ENCODE peak calls at places on chromosomes 7 and 10, in eight cellular contexts. N is AG08395, P is GM19239, I is tibial artery, S is right cardiac atrium, D is suprapubic skin, H is fibroblast of pulmonary artery, G is AG04450. B is an unnamed sample.

GRCh38 chr10:32091046-32091445 is 34.8 kb upstream of the KIF5B start:
- DNase-seq in P (no peak), G (no peak), D (no peak), I (no peak), S (no peak), H (no peak), N (no peak), B (no peak)

GRCh38 chr10:69439813-69440506 is 11.3 kb upstream of the TSPAN15 start:
- DNase-seq in P (no peak), N (peak; percentile 45), H (peak; percentile 77), G (no peak), S (no peak), I (no peak), D (peak; percentile 39), B (peak; percentile 96)

GRCh38 chr10:29266641-29267040 is 22.2 kb upstream of the LYZL1 start:
- DNase-seq in H (no peak), N (peak; percentile 12), G (no peak), P (no peak), S (no peak), D (no peak), I (no peak), B (no peak)

GRCh38 chr10:102281103-102281502 is 35.8 kb downstream of the GBF1 start:
- DNase-seq in I (no peak), G (peak; percentile 8), N (no peak), P (no peak), H (peak; percentile 46), D (no peak), S (no peak), B (no peak)

GRCh38 chr7:112970771-112971170 is 115.9 kb downstream of the GPR85 start:
- DNase-seq in H (no peak), D (no peak), P (no peak), N (no peak), S (no peak), G (no peak), I (no peak), B (no peak)

GRCh38 chr7:99258501-99258900 is 14.1 kb upstream of the MYH16 start:
- DNase-seq in P (no peak), I (no peak), S (no peak), H (peak; percentile 24), D (no peak), G (no peak), N (no peak), B (no peak)

GRCh38 chr10:35795131-35795819 is 153.2 kb upstream of the FZD8 start:
- DNase-seq in N (no peak), H (peak; percentile 59), S (peak; percentile 83), G (no peak), P (no peak), I (peak; percentile 42), D (no peak), B (no peak)

GRCh38 chr7:156998988-156999610 is 11.4 kb downstream of the MNX1 start:
- DNase-seq in N (no peak), P (no peak), H (no peak), I (no peak), D (no peak), S (no peak), G (no peak), B (no peak)

GRCh38 chr7:13981070-13981469 is 8.4 kb downstream of the ETV1 start:
- DNase-seq in D (peak; percentile 63), S (peak; percentile 62), H (peak; percentile 96), P (no peak), I (peak; percentile 62), N (peak; percentile 96), G (peak; percentile 94), B (peak; percentile 72)

GRCh38 chr10:133275683-133276092 is 980 bp downstream of the ADAM8 start:
- DNase-seq in D (no peak), P (peak; percentile 87), N (no peak), G (no peak), H (no peak), S (no peak), I (no peak), B (peak; percentile 41)

GRCh38 chr7:90747521-90747920 is 151.4 kb downstream of the CDK14 start:
- DNase-seq in P (no peak), D (no peak), S (no peak), H (no peak), I (no peak), G (no peak), N (peak; percentile 15), B (no peak)

GRCh38 chr7:18472161-18472483 is 23.4 kb upstream of the HDAC9 start:
- DNase-seq in G (no peak), H (no peak), N (no peak), I (no peak), P (no peak), D (no peak), S (no peak), B (no peak)

GRCh38 chr7:135232720-135233119 is 918 bp upstream of the STRA8 start:
- DNase-seq in H (no peak), N (no peak), D (no peak), I (no peak), S (no peak), G (no peak), P (no peak), B (no peak)

GRCh38 chr10:73810735-73811465 is 498 bp downstream of the NDST2 start:
- DNase-seq in D (no peak), S (peak; percentile 78), H (peak; percentile 33), N (peak; percentile 41), I (no peak), P (peak; percentile 48), G (no peak), B (peak; percentile 37)

GRCh38 chr10:88131561-88132139 is 268.2 kb downstream of the PTEN start:
- DNase-seq in N (no peak), S (no peak), D (peak; percentile 70), I (no peak), G (no peak), H (no peak), P (no peak), B (no peak)

GRCh38 chr7:132575336-132575986 is 809 bp downstream of the PLXNA4 start:
- DNase-seq in H (peak; percentile 64), N (peak; percentile 80), G (no peak), P (no peak), S (peak; percentile 90), D (no peak), I (peak; percentile 52), B (no peak)

GRCh38 chr10:5575482-5576153 is 50.9 kb downstream of the CALML3 start:
- DNase-seq in N (peak; percentile 79), G (peak; percentile 33), P (no peak), D (peak; percentile 62), H (peak; percentile 48), S (peak; percentile 32), I (no peak), B (peak; percentile 41)

GRCh38 chr7:90297118-90297517 is 24.0 kb downstream of the FAM237B start:
- DNase-seq in P (no peak), I (no peak), H (no peak), N (no peak), D (no peak), G (no peak), S (no peak), B (no peak)

GRCh38 chr7:2208712-2209111 is 24.0 kb downstream of the MAD1L1 start:
- DNase-seq in D (peak; percentile 49), G (no peak), N (no peak), S (no peak), P (no peak), I (no peak), H (no peak), B (no peak)

GRCh38 chr7:28725911-28726310 is 232.2 kb downstream of the TRIL start:
- DNase-seq in I (no peak), N (no peak), D (no peak), G (no peak), S (no peak), P (no peak), H (no peak), B (no peak)

GRCh38 chr7:127782550-127783266 is 130.7 kb downstream of the SND1 start:
- DNase-seq in I (no peak), D (no peak), G (no peak), P (no peak), H (peak; percentile 47), N (peak; percentile 29), S (no peak), B (no peak)

GRCh38 chr7:5693529-5693928 is 87.9 kb downstream of the RNF216 start:
- DNase-seq in D (no peak), P (no peak), H (peak; percentile 84), N (no peak), S (peak; percentile 72), G (no peak), I (peak; percentile 54), B (peak; percentile 88)

GRCh38 chr7:28465697-28466096 is 53.4 kb downstream of the CREB5 start:
- DNase-seq in D (no peak), P (no peak), S (no peak), N (no peak), H (no peak), G (no peak), I (no peak), B (no peak)

GRCh38 chr10:6737080-6737641 is 157.1 kb upstream of the PRKCQ start:
- DNase-seq in G (no peak), D (no peak), P (no peak), I (no peak), N (no peak), S (no peak), H (peak; percentile 39), B (peak; percentile 86)

GRCh38 chr7:106613861-106614560 is 46.9 kb downstream of the CCDC71L start:
- DNase-seq in D (no peak), P (no peak), I (no peak), N (peak; percentile 26), G (no peak), S (no peak), H (peak; percentile 71), B (no peak)

GRCh38 chr7:16962986-16963385 is 81.2 kb upstream of the AGR3 start:
- DNase-seq in S (no peak), D (no peak), N (no peak), G (no peak), I (no peak), H (peak; percentile 21), P (no peak), B (no peak)

GRCh38 chr10:122062831-122063674 is 74.1 kb downstream of the TACC2 start:
- DNase-seq in G (peak; percentile 45), H (peak; percentile 96), D (peak; percentile 91), S (peak; percentile 94), P (no peak), N (peak; percentile 88), I (peak; percentile 92), B (peak; percentile 90)

GRCh38 chr7:150367677-150368097 is 935 bp upstream of the REPIN1 start:
- DNase-seq in D (no peak), G (no peak), P (no peak), I (no peak), N (no peak), S (no peak), H (no peak), B (no peak)

GRCh38 chr7:36653671-36654355 is 70.5 kb downstream of the AOAH start:
- DNase-seq in G (no peak), H (no peak), I (no peak), S (no peak), N (no peak), D (no peak), P (no peak), B (no peak)

GRCh38 chr10:102523250-102524029 is 19.7 kb downstream of the SUFU start:
- DNase-seq in I (peak; percentile 35), N (peak; percentile 40), G (peak; percentile 21), H (peak; percentile 67), P (no peak), D (no peak), S (peak; percentile 81), B (no peak)

GRCh38 chr10:114215033-114215432 is 24.0 kb upstream of the VWA2 start:
- DNase-seq in P (no peak), D (no peak), S (no peak), I (no peak), H (no peak), G (no peak), N (no peak), B (no peak)

GRCh38 chr10:62582098-62582705 is 208.0 kb downstream of the ZNF365 start:
- DNase-seq in G (no peak), I (no peak), P (no peak), S (no peak), N (no peak), D (no peak), H (no peak), B (no peak)

GRCh38 chr7:103928581-103928980 is 60.9 kb downstream of the RELN start:
- DNase-seq in P (no peak), D (no peak), I (no peak), G (no peak), S (no peak), N (no peak), H (no peak), B (no peak)

GRCh38 chr10:122149607-122150505 is 121.2 kb upstream of the BTBD16 start:
- DNase-seq in G (no peak), D (peak; percentile 86), N (peak; percentile 62), P (no peak), H (peak; percentile 82), S (peak; percentile 91), I (peak; percentile 66), B (no peak)